ENCODE peak calls at places on chromosomes 1 and 21, in ten cellular contexts. I is cardiac muscle cell, N is IMR-90, H is upper lobe of right lung, O is WERI-Rb-1, B is esophagus squamous epithelium, Z is fibroblast of the aortic adventitia, F is tibial artery, W is GM06990, J is tibial nerve. P is an unnamed sample.

GRCh38 chr1:151807131-151807530 is 1.9 kb upstream of the LINGO4 start:
- DNase-seq in N (no peak), O (no peak), Z (no peak), H (no peak), J (no peak), I (no peak), F (peak), B (no peak), W (no peak), P (no peak)

GRCh38 chr1:156221986-156222692 is 9.3 kb downstream of the PMF1 start:
- DNase-seq in N (no peak), I (no peak), Z (no peak), J (no peak), B (no peak), H (no peak), F (no peak), W (no peak), O (no peak), P (no peak)

GRCh38 chr1:217586586-217586985 is 44.3 kb downstream of the GPATCH2 start:
- DNase-seq in Z (no peak), J (no peak), B (no peak), W (no peak), O (no peak), H (no peak), N (peak), F (no peak), I (no peak), P (no peak)

GRCh38 chr1:43313771-43314170 is 13.0 kb downstream of the TIE1 start:
- DNase-seq in Z (no peak), O (no peak), J (no peak), F (peak), H (no peak), W (no peak), N (no peak), B (no peak), I (no peak), P (no peak)

GRCh38 chr1:12608311-12608957 is 9.6 kb downstream of the DHRS3 start:
- DNase-seq in F (no peak), O (no peak), N (no peak), Z (no peak), H (no peak), B (no peak), I (no peak), J (no peak), W (no peak), P (no peak)

GRCh38 chr1:23216771-23217420 is 406 bp downstream of the HTR1D start:
- DNase-seq in N (no peak), H (no peak), I (peak), B (no peak), Z (no peak), O (peak), W (no peak), F (no peak), J (no peak), P (no peak)

GRCh38 chr21:44711327-44712202 is at the start of gene TSPEAR:
- DNase-seq in N (no peak), B (no peak), I (peak), F (peak), J (peak), Z (no peak), H (peak), O (peak), W (no peak), P (no peak)

GRCh38 chr1:225467193-225468020 is 39.6 kb upstream of the LBR start:
- DNase-seq in H (peak), I (no peak), F (peak), J (no peak), W (peak), Z (no peak), O (no peak), N (no peak), B (peak), P (no peak)

GRCh38 chr1:61914823-61915482 is 172.7 kb downstream of the PATJ start:
- DNase-seq in O (no peak), B (no peak), N (no peak), H (no peak), F (no peak), Z (no peak), W (no peak), J (no peak), I (peak), P (no peak)

GRCh38 chr1:193634470-193634869 is 448.1 kb upstream of the B3GALT2 start:
- DNase-seq in H (no peak), I (no peak), Z (no peak), F (no peak), N (no peak), J (no peak), B (no peak), O (no peak), W (no peak), P (no peak)

GRCh38 chr1:174743654-174744561 is 255.8 kb upstream of the CACYBP start:
- DNase-seq in Z (peak), I (peak), F (no peak), H (no peak), O (no peak), J (no peak), B (no peak), N (peak), W (no peak), P (no peak)

GRCh38 chr1:158793604-158794003 is 12.6 kb upstream of the OR6N2 start:
- DNase-seq in I (peak), N (no peak), B (no peak), H (no peak), J (no peak), W (no peak), Z (no peak), F (no peak), O (no peak), P (no peak)

GRCh38 chr1:47348246-47348645 is 14.7 kb downstream of the CMPK1 start:
- DNase-seq in I (no peak), F (no peak), H (no peak), Z (no peak), J (no peak), N (no peak), O (no peak), B (no peak), W (no peak), P (no peak)

GRCh38 chr1:194024659-194025058 is 838.2 kb upstream of the B3GALT2 start:
- DNase-seq in Z (peak), H (no peak), F (no peak), O (no peak), W (no peak), N (peak), I (peak), B (no peak), J (no peak), P (peak)

GRCh38 chr1:176174108-176174507 is 33.0 kb downstream of the COP1 start:
- DNase-seq in I (no peak), J (no peak), B (no peak), N (peak), O (no peak), Z (no peak), F (no peak), H (no peak), W (no peak), P (no peak)

GRCh38 chr1:58477390-58477789 is 69.1 kb downstream of the OMA1 start:
- DNase-seq in H (no peak), N (no peak), B (no peak), F (no peak), J (no peak), W (no peak), Z (no peak), I (no peak), O (no peak), P (no peak)

GRCh38 chr1:39825432-39825941 is 36.8 kb upstream of the BMP8B start:
- DNase-seq in B (no peak), N (no peak), I (no peak), J (no peak), W (peak), F (no peak), O (no peak), Z (no peak), H (no peak), P (no peak)

GRCh38 chr1:25573591-25573930 is 30.2 kb downstream of the LDLRAP1 start:
- DNase-seq in Z (no peak), W (no peak), H (no peak), B (no peak), I (no peak), J (no peak), F (no peak), O (peak), N (no peak), P (no peak)

DNA sequence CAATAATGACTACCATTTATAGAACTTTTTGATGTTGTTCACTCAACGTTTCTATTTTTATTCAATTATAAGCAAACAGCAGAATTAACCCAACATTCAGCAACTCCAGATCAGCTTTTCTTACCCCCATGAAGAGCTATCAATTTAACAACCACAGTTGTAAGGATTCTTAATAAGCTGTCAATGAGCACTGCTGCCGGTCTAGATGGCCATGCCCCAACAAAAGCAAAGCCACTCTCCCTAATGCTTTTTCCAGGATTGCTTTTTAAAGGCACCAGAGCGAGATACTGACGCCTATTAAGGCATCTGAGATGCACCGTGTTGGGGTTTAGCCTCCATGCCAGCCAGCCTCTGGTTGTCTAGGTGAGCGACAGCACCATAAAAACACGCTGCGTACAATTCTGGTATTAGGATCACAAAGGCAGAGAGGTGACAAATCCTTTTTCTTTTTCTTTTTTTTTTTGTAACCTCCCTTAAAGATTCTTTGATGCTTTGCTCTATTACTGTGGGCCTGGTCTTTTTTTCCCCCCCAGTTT is 39.5 kb downstream of the PTPRC start:
- DNase-seq in N (no peak), O (no peak), B (no peak), Z (no peak), I (no peak), H (no peak), F (no peak), W (no peak), J (no peak), P (no peak)
- H3K4me3 ChIP-seq in N (no peak), O (no peak), B (no peak), Z (no peak), I (no peak), H (no peak), F (no peak), W (no peak), J (no peak), P (no peak)

DNA sequence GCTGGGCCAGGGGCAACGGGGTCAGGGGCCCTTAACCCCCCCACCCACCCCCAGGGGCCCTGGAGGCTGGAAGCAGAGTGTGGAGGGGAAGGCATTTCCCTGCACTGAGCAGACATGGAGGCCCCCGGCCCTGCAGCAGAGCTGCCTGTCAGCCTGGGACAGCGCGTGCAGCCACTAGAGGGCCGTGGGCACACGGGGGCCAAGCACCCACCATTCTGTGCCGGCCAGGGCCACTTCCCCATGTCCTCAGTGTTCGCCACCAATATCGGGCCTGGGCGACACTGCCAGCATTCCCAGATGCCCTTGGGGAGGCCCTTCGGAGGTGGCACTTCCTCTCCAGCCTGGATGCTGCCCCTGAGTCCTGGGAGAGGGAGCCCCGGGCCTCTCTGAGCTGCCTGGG is 23.2 kb upstream of the ARHGEF16 start:
- DNase-seq in Z (no peak), I (no peak), O (peak), B (no peak), J (no peak), F (no peak), W (no peak), N (no peak), H (no peak), P (no peak)
- TF ChIP-seq CTCF in Z (peak), I (peak), O (peak), B (no peak), J (no peak), F (no peak), W (peak), N (peak), H (no peak), P (peak)

GRCh38 chr1:240086726-240087125 is 5.0 kb upstream of the FMN2 start:
- DNase-seq in Z (no peak), J (no peak), F (no peak), W (no peak), N (peak), O (no peak), H (no peak), B (no peak), I (no peak), P (peak)
- H3K4me3 ChIP-seq in Z (no peak), J (no peak), F (no peak), W (no peak), N (no peak), O (no peak), H (no peak), B (no peak), I (no peak), P (no peak)

DNA sequence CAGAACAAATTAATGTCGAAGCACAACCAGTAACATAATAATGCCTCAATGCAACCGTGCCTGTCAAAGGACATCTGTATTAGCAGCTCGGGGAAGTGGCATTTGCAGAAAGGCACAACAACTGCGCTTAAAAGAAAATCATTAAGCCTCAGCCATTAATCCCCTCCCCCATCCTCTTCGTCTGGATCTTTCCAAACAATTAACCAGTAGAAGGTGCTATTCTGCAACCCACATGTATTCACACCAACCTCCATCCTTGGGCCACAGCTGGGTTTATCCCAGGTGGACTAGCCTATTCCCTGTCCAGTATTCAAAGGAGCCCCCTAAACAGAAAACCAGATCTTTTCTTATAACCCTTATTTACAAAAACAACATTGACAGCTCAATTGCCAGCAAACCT is 2.6 kb downstream of the RERE start:
- DNase-seq in W (no peak), B (no peak), H (no peak), N (no peak), J (no peak), I (peak), Z (no peak), O (peak), F (no peak), P (no peak)
- TF ChIP-seq CTCF in W (no peak), B (no peak), H (no peak), N (no peak), J (no peak), I (peak), Z (no peak), O (peak), F (no peak), P (no peak)